ENCODE peak calls at places on chromosomes 3 and 15, in eight cellular contexts. S, F, E, D, V, U, J and H are unnamed samples.

GRCh38 chr3:178454714-178455113 is 81.5 kb upstream of the KCNMB2 start:
- DNase-seq in S (no peak), F (peak), E (no peak), D (no peak), V (peak), U (peak), J (peak), H (no peak)

GRCh38 chr15:49652922-49653321 is 32.1 kb downstream of the DTWD1 start:
- DNase-seq in S (no peak), F (no peak), E (no peak), D (no peak), V (no peak), U (no peak), J (no peak), H (no peak)

GRCh38 chr15:53982281-53982680 is 4.0 kb downstream of the UNC13C start:
- DNase-seq in S (no peak), F (no peak), E (no peak), D (no peak), V (no peak), U (no peak), J (no peak), H (no peak)

GRCh38 chr3:46585799-46586693 is 19.9 kb upstream of the LRRC2 start:
- DNase-seq in S (no peak), F (peak), E (no peak), D (no peak), V (no peak), U (no peak), J (no peak), H (no peak)

GRCh38 chr3:129756871-129757270 is 136.6 kb downstream of the TMCC1 start:
- DNase-seq in S (no peak), F (peak), E (no peak), D (no peak), V (no peak), U (peak), J (no peak), H (no peak)

GRCh38 chr3:136979684-136980083 is 21.9 kb downstream of the IL20RB start:
- DNase-seq in S (no peak), F (peak), E (no peak), D (no peak), V (no peak), U (peak), J (peak), H (no peak)

GRCh38 chr3:168574455-168575158 is 478.9 kb upstream of the GOLIM4 start:
- DNase-seq in S (no peak), F (no peak), E (no peak), D (no peak), V (no peak), U (no peak), J (no peak), H (no peak)

GRCh38 chr3:6204891-6205290 is 656.0 kb upstream of the GRM7 start:
- DNase-seq in S (no peak), F (no peak), E (no peak), D (no peak), V (no peak), U (no peak), J (no peak), H (no peak)

GRCh38 chr15:35495075-35495474 is 50.9 kb downstream of the DPH6 start:
- DNase-seq in S (no peak), F (no peak), E (no peak), D (peak), V (no peak), U (no peak), J (no peak), H (no peak)

GRCh38 chr15:67174864-67175573 is 79.4 kb downstream of the AAGAB start:
- DNase-seq in S (no peak), F (peak), E (no peak), D (no peak), V (peak), U (peak), J (peak), H (no peak)

GRCh38 chr3:58535531-58536500 is 1.2 kb downstream of the ACOX2 start:
- DNase-seq in S (no peak), F (no peak), E (peak), D (no peak), V (no peak), U (peak), J (peak), H (no peak)

GRCh38 chr3:170608475-170608874 is 22.6 kb upstream of the SLC7A14 start:
- DNase-seq in S (no peak), F (no peak), E (no peak), D (no peak), V (no peak), U (no peak), J (no peak), H (no peak)

GRCh38 chr15:22808761-22809280 is 22.4 kb downstream of the NIPA1 start:
- DNase-seq in S (no peak), F (peak), E (no peak), D (no peak), V (no peak), U (peak), J (no peak), H (no peak)

GRCh38 chr3:55519016-55519415 is 31.9 kb upstream of the WNT5A start:
- DNase-seq in S (no peak), F (peak), E (no peak), D (no peak), V (no peak), U (peak), J (no peak), H (no peak)

GRCh38 chr15:90141646-90142045 is 39.4 kb upstream of the IDH2 start:
- DNase-seq in S (no peak), F (peak), E (no peak), D (no peak), V (no peak), U (peak), J (peak), H (no peak)

GRCh38 chr3:70647823-70648222 is 335.4 kb upstream of the MDFIC2 start:
- DNase-seq in S (no peak), F (no peak), E (no peak), D (no peak), V (no peak), U (no peak), J (no peak), H (no peak)

GRCh38 chr3:70999730-71000129 is 583.8 kb downstream of the FOXP1 start:
- DNase-seq in S (no peak), F (peak), E (no peak), D (peak), V (no peak), U (peak), J (peak), H (no peak)

GRCh38 chr3:139520028-139520737 is 19.4 kb downstream of the RBP1 start:
- DNase-seq in S (no peak), F (peak), E (no peak), D (peak), V (peak), U (peak), J (no peak), H (no peak)

GRCh38 chr3:44682182-44682896 is 30.1 kb upstream of the ZNF502 start:
- DNase-seq in S (no peak), F (peak), E (no peak), D (no peak), V (no peak), U (peak), J (peak), H (no peak)